ENCODE peak calls at places on chromosomes 5 and 9, in seven cellular contexts. Q, N, E, J, R, F and M are unnamed samples.

GRCh38 chr9:113602126-113603119 is 138.9 kb downstream of the RGS3 start:
- DNase-seq in Q (peak; percentile 88), N (no peak), E (peak; percentile 93), J (peak; percentile 82), R (peak; percentile 59), F (peak; percentile 84), M (no peak)

GRCh38 chr5:177434942-177435738 is 8.7 kb downstream of the GRK6 start:
- DNase-seq in Q (no peak), N (no peak), E (no peak), J (no peak), R (no peak), F (no peak), M (no peak)

GRCh38 chr5:132204736-132205135 is 22.9 kb downstream of the P4HA2 start:
- DNase-seq in Q (no peak), N (no peak), E (no peak), J (no peak), R (no peak), F (no peak), M (no peak)

GRCh38 chr9:113708821-113709713 is 167.0 kb upstream of the ZNF618 start:
- DNase-seq in Q (no peak), N (no peak), E (peak; percentile 38), J (no peak), R (no peak), F (no peak), M (no peak)

GRCh38 chr5:172123269-172123692 is 64.7 kb downstream of the STK10 start:
- DNase-seq in Q (peak; percentile 67), N (no peak), E (peak; percentile 57), J (peak; percentile 72), R (no peak), F (peak; percentile 76), M (no peak)

GRCh38 chr5:159774476-159775031 is 141.7 kb upstream of the ADRA1B start:
- DNase-seq in Q (no peak), N (no peak), E (peak; percentile 82), J (peak; percentile 55), R (no peak), F (no peak), M (no peak)

GRCh38 chr9:114906922-114907571 is 23.3 kb downstream of the TNFSF8 start:
- DNase-seq in Q (peak; percentile 61), N (peak; percentile 51), E (peak; percentile 87), J (peak; percentile 96), R (peak; percentile 63), F (peak; percentile 68), M (peak; percentile 71)

GRCh38 chr9:107976767-107977166 is 487.2 kb upstream of the KLF4 start:
- DNase-seq in Q (no peak), N (no peak), E (no peak), J (no peak), R (no peak), F (peak; percentile 25), M (no peak)

GRCh38 chr5:138696501-138696900 is 56.7 kb upstream of the CTNNA1 start:
- DNase-seq in Q (peak; percentile 94), N (no peak), E (no peak), J (no peak), R (no peak), F (peak; percentile 92), M (peak; percentile 50)

GRCh38 chr5:23330726-23331125 is 176.7 kb upstream of the PRDM9 start:
- DNase-seq in Q (no peak), N (no peak), E (no peak), J (no peak), R (no peak), F (no peak), M (no peak)

GRCh38 chr5:128274441-128274840 is 190.9 kb downstream of the SLC12A2 start:
- DNase-seq in Q (no peak), N (no peak), E (no peak), J (no peak), R (no peak), F (no peak), M (peak; percentile 48)

GRCh38 chr5:29697786-29698414 is 1495.6 kb upstream of the CDH6 start:
- DNase-seq in Q (no peak), N (peak; percentile 2), E (peak; percentile 26), J (peak; percentile 66), R (no peak), F (no peak), M (no peak)

GRCh38 chr5:33379757-33380156 is 61.0 kb upstream of the TARS1 start:
- DNase-seq in Q (peak; percentile 47), N (peak; percentile 30), E (peak; percentile 64), J (peak; percentile 78), R (no peak), F (peak; percentile 30), M (peak; percentile 20)

GRCh38 chr9:14198544-14199510 is 115.1 kb downstream of the NFIB start:
- DNase-seq in Q (no peak), N (no peak), E (no peak), J (no peak), R (no peak), F (no peak), M (no peak)

GRCh38 chr5:136799806-136800372 is 434.5 kb upstream of the TRPC7 start:
- DNase-seq in Q (no peak), N (no peak), E (peak; percentile 30), J (peak; percentile 54), R (no peak), F (no peak), M (no peak)

GRCh38 chr9:135971106-135971766 is 10.1 kb upstream of the UBAC1 start:
- DNase-seq in Q (peak; percentile 19), N (no peak), E (no peak), J (no peak), R (no peak), F (no peak), M (no peak)

GRCh38 chr9:134410078-134410834 is 84.0 kb downstream of the RXRA start:
- DNase-seq in Q (no peak), N (no peak), E (no peak), J (no peak), R (no peak), F (peak; percentile 47), M (peak; percentile 32)

GRCh38 chr9:134962065-134962997 is 44.6 kb upstream of the FCN1 start:
- DNase-seq in Q (no peak), N (no peak), E (no peak), J (no peak), R (no peak), F (no peak), M (no peak)

GRCh38 chr5:59328801-59329296 is 564.7 kb downstream of the PDE4D start:
- DNase-seq in Q (peak; percentile 50), N (no peak), E (no peak), J (peak; percentile 62), R (no peak), F (peak; percentile 45), M (no peak)

GRCh38 chr9:134099123-134099761 is 31.4 kb upstream of the BRD3 start:
- DNase-seq in Q (peak; percentile 8), N (no peak), E (peak; percentile 71), J (peak; percentile 60), R (peak; percentile 39), F (peak; percentile 46), M (peak; percentile 9)

GRCh38 chr9:134917431-134918373 is at the start of gene FCN1:
- DNase-seq in Q (no peak), N (no peak), E (no peak), J (no peak), R (no peak), F (no peak), M (no peak)

DNA sequence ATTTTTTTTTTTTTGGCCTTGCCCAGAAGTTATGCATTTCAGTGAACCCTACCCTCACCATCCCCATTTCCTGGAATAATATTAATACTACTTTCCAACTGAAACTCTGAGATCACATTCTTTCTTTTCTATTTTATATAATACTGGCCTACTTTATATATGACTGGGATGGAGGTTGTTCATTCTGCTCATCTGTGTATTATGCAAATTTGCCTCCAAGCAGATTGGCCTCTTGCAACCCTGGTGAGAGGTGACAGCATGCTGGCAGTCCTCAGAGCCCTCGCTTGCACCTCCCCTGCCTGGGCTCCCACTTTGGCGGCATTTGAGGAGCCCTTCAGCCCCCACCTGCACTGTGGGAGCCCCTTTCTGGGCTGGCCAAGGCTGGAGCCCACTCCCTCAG is 35.4 kb downstream of the CDKN2A start:
- DNase-seq in Q (no peak), N (no peak), E (no peak), J (no peak), R (no peak), F (no peak), M (no peak)
- H2BK120ac ChIP-seq in Q (no peak overlapping the region), N (no peak overlapping the region), E (no peak overlapping the region), J (no peak overlapping the region), R (no peak overlapping the region), F (no peak overlapping the region), M (no peak overlapping the region)

GRCh38 chr9:79885093-79885857 is 313.5 kb downstream of the TLE4 start:
- DNase-seq in Q (no peak), N (no peak), E (no peak), J (no peak), R (no peak), F (no peak), M (peak; percentile 48)
- H3K18ac ChIP-seq in Q (no peak overlapping the region), N (no peak overlapping the region), E (no peak overlapping the region), J (no peak overlapping the region), R (no peak overlapping the region), F (no peak overlapping the region), M (no peak overlapping the region)

GRCh38 chr5:168726342-168726741 is 147.2 kb upstream of the PANK3 start:
- DNase-seq in Q (no peak), N (no peak), E (no peak), J (no peak), R (no peak), F (no peak), M (no peak)

GRCh38 chr5:168724227-168724626 is 145.1 kb upstream of the PANK3 start:
- DNase-seq in Q (no peak), N (no peak), E (no peak), J (no peak), R (no peak), F (no peak), M (no peak)

GRCh38 chr5:168721966-168722365 is 142.8 kb upstream of the PANK3 start:
- DNase-seq in Q (no peak), N (no peak), E (no peak), J (no peak), R (no peak), F (no peak), M (no peak)

GRCh38 chr5:168723037-168723436 is 143.9 kb upstream of the PANK3 start:
- DNase-seq in Q (no peak), N (no peak), E (no peak), J (no peak), R (no peak), F (no peak), M (no peak)

DNA sequence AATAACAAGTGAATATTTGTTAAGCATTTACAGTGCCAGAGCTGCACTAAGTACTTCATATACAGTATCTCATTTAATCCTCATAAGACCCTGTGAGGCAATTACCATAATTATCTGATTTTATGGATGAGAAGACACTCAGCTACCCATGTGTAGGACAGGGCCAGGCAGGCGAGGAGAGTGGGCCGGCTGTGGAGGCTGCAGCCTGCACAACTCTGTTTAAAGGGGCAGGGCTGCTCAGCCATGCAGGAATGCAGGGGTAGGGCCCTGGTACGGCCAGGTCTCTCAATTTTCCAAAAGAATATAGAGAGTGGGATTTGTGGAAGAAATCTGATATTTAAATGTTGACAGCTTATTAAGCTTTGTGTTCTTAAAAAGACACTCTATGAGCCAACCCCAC is 142.2 kb upstream of the PANK3 start:
- DNase-seq in Q (no peak), N (no peak), E (no peak), J (no peak), R (no peak), F (no peak), M (no peak)
- H2BK120ac ChIP-seq in Q (no peak overlapping the region), N (no peak overlapping the region), E (no peak overlapping the region), J (no peak overlapping the region), R (no peak overlapping the region), F (no peak overlapping the region), M (no peak overlapping the region)

DNA sequence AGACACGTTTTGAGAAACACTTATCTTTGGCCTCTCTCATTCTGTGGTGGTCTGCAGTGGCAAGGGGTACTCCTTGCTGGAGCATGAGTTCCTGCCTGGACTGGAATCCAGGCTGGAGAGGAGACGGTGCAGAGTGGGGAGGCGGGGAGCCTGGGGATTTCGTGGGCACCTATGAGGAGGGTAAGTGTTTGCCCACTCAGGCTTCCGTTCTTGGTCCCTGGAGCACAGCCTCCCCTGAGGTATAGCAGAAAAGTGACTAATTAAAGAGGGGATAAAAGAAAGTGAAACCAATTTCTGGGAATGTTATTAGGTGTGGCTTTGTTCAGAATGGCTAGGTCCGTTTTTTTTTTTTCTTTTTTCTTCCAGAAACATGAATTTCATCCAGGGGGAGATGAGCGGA is 90.8 kb downstream of the ARHGAP26 start:
- DNase-seq in Q (no peak), N (no peak), E (no peak), J (no peak), R (no peak), F (no peak), M (no peak)
- H3K18ac ChIP-seq in Q (no peak overlapping the region), N (peak overlapping the region; percentile 16), E (no peak overlapping the region), J (no peak overlapping the region), R (peak overlapping the region; percentile 27), F (no peak overlapping the region), M (no peak overlapping the region)